ENCODE peak calls at places on chromosomes 7 and 10, in four cellular contexts. G is heart left ventricle, F is K562, R is Peyer's patch. T is an unnamed sample. For H3K4me1, the result is how much of the 10 kb centered on the place peaks cover.

GRCh38 chr7:134908289-134908688 is 78.0 kb upstream of the AGBL3 start:
- DNase-seq in G (no peak), F (no peak), R (no peak), T (no peak)

GRCh38 chr7:136528329-136528728 is 340.1 kb upstream of the CHRM2 start:
- DNase-seq in G (no peak), F (no peak), R (no peak), T (no peak)

GRCh38 chr10:44385726-44386438 is 985 bp upstream of the CXCL12 start:
- DNase-seq in G (peak), F (peak), R (no peak), T (peak)

GRCh38 chr10:4835494-4835918 is 9.5 kb downstream of the AKR1E2 start:
- DNase-seq in G (no peak), F (no peak), R (no peak), T (no peak)

GRCh38 chr10:62112963-62113362 is 155.7 kb downstream of the RTKN2 start:
- DNase-seq in G (no peak), F (no peak), R (no peak), T (no peak)

GRCh38 chr10:91190388-91190870 is 30.0 kb upstream of the PCGF5 start:
- DNase-seq in G (no peak), F (no peak), R (no peak), T (no peak)

GRCh38 chr7:92135100-92135429 is 788 bp upstream of the CYP51A1 start:
- DNase-seq in G (peak), F (peak), R (peak), T (no peak)

GRCh38 chr10:88886557-88886956 is 6.5 kb downstream of the STAMBPL1 start:
- DNase-seq in G (no peak), F (no peak), R (peak), T (no peak)

GRCh38 chr10:4532467-4532866 is 293.5 kb upstream of the AKR1E2 start:
- DNase-seq in G (no peak), F (no peak), R (no peak), T (no peak)

GRCh38 chr7:47345754-47346377 is 236.0 kb downstream of the TNS3 start:
- DNase-seq in G (peak), F (no peak), R (no peak), T (peak)

GRCh38 chr10:23439920-23440875 is 1.3 kb downstream of the OTUD1 start:
- DNase-seq in G (peak), F (no peak), R (peak), T (no peak)

DNA sequence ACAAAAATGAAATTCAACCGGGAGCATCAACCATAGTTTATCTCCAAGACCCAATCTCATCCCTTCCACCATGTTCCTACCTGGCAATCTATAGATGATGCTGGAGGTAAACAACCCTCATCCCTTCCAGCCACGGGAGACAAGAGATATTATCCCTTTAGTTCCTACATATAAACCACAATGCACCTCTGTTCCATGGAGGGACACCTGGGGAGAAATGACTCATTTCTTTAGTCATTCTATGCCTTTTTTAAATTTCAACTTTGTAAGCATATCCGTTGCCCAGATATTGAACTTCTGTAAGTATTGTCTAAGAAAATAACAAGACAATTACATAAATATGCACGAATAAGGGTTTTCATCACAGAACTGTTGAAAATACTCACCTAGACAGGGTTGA is 15.5 kb upstream of the SFMBT2 start:
- DNase-seq in G (no peak), F (no peak), R (no peak), T (no peak)
- H3K4me1 ChIP-seq in G (under half), F (under half), R (under half), T (under half)

DNA sequence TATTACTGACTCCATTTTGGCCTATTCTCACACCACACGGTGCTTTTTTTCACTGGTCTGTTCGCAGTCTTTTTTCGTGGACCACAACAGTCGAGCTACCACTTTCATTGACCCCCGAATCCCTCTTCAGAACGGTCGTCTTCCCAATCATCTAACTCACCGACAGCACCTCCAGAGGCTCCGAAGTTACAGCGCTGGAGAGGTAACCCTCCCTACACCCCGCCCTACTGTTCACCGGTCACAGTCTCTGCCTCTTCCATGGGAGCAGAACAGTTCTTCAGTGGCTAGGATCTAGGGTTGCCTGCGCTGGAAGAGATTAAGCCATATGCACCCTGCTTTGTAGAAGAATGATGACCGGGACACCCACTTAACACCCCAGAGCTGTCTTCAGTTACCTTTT is 103.4 kb upstream of the STK17A start:
- DNase-seq in G (no peak), F (no peak), R (no peak), T (no peak)
- TF ChIP-seq POLR2A in G (no peak), F (no peak), R (no peak), T (no peak)

GRCh38 chr7:668958-669357 is 57.5 kb upstream of the DNAAF5 start:
- DNase-seq in G (no peak), F (no peak), R (no peak), T (peak)
- TF ChIP-seq CTCF in G (no peak), F (no peak), R (no peak), T (no peak)

GRCh38 chr7:40095695-40096327 is 38.6 kb downstream of the MPLKIP start:
- DNase-seq in G (no peak), F (no peak), R (no peak), T (no peak)
- H3K4me1 ChIP-seq in G (under half), F (under half), R (under half), T (under half)

DNA sequence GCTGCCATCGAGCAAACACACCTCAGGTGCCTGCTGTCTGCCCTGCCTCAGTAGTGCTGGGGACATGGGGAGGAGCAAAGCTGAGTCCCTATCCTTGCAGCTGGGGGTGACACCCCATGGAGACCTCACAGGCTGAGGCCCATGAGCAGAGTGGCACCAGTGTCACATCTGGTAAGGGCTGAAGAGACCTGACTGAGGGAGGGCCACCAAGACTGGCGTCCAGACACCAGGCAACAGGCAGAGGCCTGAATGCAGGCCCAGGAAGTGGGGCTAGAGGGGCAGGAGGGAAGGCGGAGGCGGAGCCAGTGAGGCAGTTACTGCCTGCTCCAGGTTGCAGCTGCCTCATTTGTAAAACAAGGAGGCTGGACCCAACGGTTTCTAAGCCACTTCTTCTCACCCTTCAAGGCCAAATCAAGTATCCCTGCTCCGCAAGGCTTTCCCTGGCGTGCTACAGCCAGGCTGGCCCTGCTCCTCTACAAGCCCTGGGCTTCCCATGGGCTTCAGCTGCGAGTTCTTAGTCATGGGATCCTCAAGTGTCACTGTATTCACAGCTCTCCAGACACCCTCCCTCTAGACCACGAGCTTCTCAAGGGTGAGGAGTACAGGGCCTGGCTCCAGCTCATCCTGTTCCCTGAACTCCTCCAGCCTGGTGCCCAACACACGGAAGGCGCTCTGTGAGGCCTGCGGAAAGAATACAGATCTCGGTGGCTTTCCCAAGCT is 39.0 kb downstream of the FAM53B start:
- DNase-seq in G (no peak), F (no peak), R (peak), T (no peak)
- TF ChIP-seq POLR2A in G (no peak), F (no peak), R (no peak), T (no peak)

DNA sequence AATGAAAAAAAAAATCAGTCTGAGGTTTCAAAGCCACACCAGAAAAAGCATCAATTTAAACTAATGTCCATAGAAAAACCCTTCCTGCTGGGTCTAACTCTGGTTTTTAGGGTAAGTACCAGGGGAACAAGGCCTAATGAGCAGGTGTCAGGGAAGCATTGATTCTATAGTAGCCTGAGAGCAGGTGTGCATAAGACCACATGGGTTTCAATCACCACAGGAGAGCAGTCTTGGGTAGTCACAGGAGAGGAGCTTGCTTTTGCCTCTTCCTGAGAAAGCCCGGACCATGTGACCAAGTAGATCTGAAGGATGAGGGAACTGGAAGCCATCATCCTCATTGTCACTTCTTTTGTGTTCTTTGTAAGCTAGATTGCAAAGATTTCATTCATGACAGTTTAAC is 66.3 kb upstream of the AGK start:
- DNase-seq in G (no peak), F (no peak), R (no peak), T (no peak)
- TF ChIP-seq CTCF in G (no peak), F (no peak), R (no peak), T (no peak)

GRCh38 chr10:95503526-95503925 is 57.6 kb downstream of the SORBS1 start:
- DNase-seq in G (no peak), F (no peak), R (no peak), T (no peak)
- H3K4me1 ChIP-seq in G (under half), F (under half), R (under half), T (under half)

GRCh38 chr7:25952277-25953057 is 199.5 kb upstream of the NFE2L3 start:
- DNase-seq in G (no peak), F (no peak), R (no peak), T (no peak)
- TF ChIP-seq POLR2A in G (no peak), F (no peak), R (no peak), T (no peak)

DNA sequence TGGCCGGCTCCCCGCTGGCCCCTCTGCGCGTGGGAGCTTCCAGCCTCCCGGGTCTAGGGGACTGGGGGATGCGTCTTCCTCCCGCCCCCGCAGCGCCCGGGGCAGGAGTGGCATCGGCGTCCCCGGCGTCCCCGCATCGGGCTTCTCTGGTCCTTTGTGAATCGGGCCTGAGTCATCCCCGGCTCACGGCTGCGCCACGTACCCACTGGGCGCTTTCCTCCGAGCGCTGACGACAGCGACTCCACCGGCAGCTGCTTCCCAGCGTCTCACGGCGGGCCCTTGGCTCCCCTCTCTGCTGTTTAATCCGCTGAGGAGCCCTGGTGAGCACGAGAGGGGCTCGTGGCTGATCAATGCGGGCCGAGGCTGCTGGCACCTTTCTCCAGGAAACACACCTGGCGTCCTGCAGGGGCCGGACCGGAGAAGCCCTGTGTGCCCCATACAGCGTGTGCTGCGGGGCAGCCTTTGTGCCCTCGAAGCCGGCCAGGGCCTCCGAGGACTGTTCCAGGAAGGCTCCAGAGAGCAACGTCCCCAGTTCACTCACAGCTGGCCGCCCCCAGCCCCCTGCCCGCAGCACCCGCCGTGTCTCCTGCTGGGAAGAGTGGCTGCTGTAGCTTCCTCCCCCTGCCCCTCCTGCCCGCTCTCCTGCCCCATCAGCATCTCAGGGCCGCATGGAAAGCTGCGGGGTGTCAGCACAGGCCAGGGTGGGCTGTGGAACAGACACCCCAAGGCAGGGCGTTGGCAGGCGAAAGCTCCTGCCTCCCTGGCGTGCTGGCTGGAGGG is 95.5 kb upstream of the DIP2C start:
- DNase-seq in G (no peak), F (peak), R (no peak), T (peak)
- TF ChIP-seq CTCF in G (no peak), F (no peak), R (no peak), T (peak)

GRCh38 chr10:14567421-14567820 is 207.3 kb downstream of the FAM107B start:
- DNase-seq in G (no peak), F (no peak), R (no peak), T (no peak)
- H3K4me1 ChIP-seq in G (under half), F (under half), R (under half), T (under half)